ENCODE peak calls at places on chromosomes 16 and 17, in seven cellular contexts. I is body of pancreas, S is heart left ventricle, U is keratinocyte, P is HT-29, F is colonic mucosa, Q is nephron progenitor cell. B is an unnamed sample.
A peak's percentile ranks its signal among the peaks of the same experiment; 100 is the strongest.

GRCh38 chr17:34235389-34236028 is 19.6 kb upstream of the CCL2 start:
- DNase-seq in I (peak; percentile 87), S (peak; percentile 85), U (no peak), P (no peak), F (peak; percentile 41), Q (no peak), B (peak; percentile 55)

GRCh38 chr17:76363107-76363801 is 9.5 kb upstream of the PRPSAP1 start:
- DNase-seq in I (no peak), S (no peak), U (no peak), P (no peak), F (no peak), Q (no peak), B (no peak)

GRCh38 chr17:1783834-1784611 is 22.2 kb downstream of the SERPINF1 start:
- DNase-seq in I (peak; percentile 77), S (peak; percentile 75), U (no peak), P (peak; percentile 26), F (peak; percentile 52), Q (no peak), B (peak; percentile 68)

GRCh38 chr16:28063611-28064061 is at the start of gene GSG1L:
- DNase-seq in I (no peak), S (no peak), U (no peak), P (no peak), F (no peak), Q (peak; percentile 59), B (no peak)

GRCh38 chr16:55815320-55815719 is 17.6 kb downstream of the CES1 start:
- DNase-seq in I (no peak), S (no peak), U (no peak), P (no peak), F (no peak), Q (no peak), B (no peak)

GRCh38 chr17:19733953-19734526 is 14.1 kb downstream of the ALDH3A1 start:
- DNase-seq in I (no peak), S (no peak), U (no peak), P (no peak), F (peak; percentile 67), Q (no peak), B (no peak)

GRCh38 chr17:39928868-39929651 is 1.5 kb downstream of the LRRC3C start:
- DNase-seq in I (peak; percentile 18), S (no peak), U (no peak), P (no peak), F (no peak), Q (no peak), B (no peak)

GRCh38 chr16:24652209-24652712 is 77.2 kb upstream of the TNRC6A start:
- DNase-seq in I (no peak), S (no peak), U (no peak), P (no peak), F (no peak), Q (no peak), B (no peak)

GRCh38 chr17:69450857-69451410 is 36.4 kb downstream of the MAP2K6 start:
- DNase-seq in I (no peak), S (no peak), U (no peak), P (no peak), F (no peak), Q (no peak), B (no peak)

GRCh38 chr16:53372942-53373871 is 61.1 kb upstream of the RBL2 start:
- DNase-seq in I (peak; percentile 77), S (peak; percentile 36), U (no peak), P (peak; percentile 90), F (peak; percentile 90), Q (no peak), B (peak; percentile 91)

GRCh38 chr17:13813347-13814240 is 211.9 kb upstream of the HS3ST3A1 start:
- DNase-seq in I (no peak), S (no peak), U (no peak), P (no peak), F (no peak), Q (no peak), B (no peak)

GRCh38 chr17:2271985-2272702 is 31.4 kb downstream of the SMG6 start:
- DNase-seq in I (no peak), S (no peak), U (no peak), P (no peak), F (no peak), Q (no peak), B (no peak)

GRCh38 chr16:1398826-1399581 is 15.5 kb downstream of the UNKL start:
- DNase-seq in I (no peak), S (no peak), U (no peak), P (no peak), F (no peak), Q (no peak), B (no peak)

GRCh38 chr17:42817866-42818265 is 6.2 kb downstream of the BECN1 start:
- DNase-seq in I (no peak), S (no peak), U (no peak), P (no peak), F (no peak), Q (no peak), B (no peak)

GRCh38 chr16:88449267-88449561 is 3.9 kb upstream of the ZFPM1 start:
- DNase-seq in I (no peak), S (no peak), U (no peak), P (no peak), F (peak; percentile 64), Q (no peak), B (peak; percentile 75)

GRCh38 chr16:84741351-84741791 is 41.6 kb downstream of the USP10 start:
- DNase-seq in I (peak; percentile 43), S (no peak), U (no peak), P (no peak), F (no peak), Q (no peak), B (no peak)

GRCh38 chr17:50169121-50169764 is 3.4 kb downstream of the SGCA start:
- DNase-seq in I (peak; percentile 40), S (no peak), U (no peak), P (peak; percentile 76), F (no peak), Q (peak; percentile 70), B (peak; percentile 62)

GRCh38 chr17:8753976-8754440 is 4.3 kb downstream of the SPDYE4 start:
- DNase-seq in I (no peak), S (no peak), U (no peak), P (peak; percentile 25), F (no peak), Q (no peak), B (peak; percentile 19)

GRCh38 chr17:38464723-38465419 is 36.6 kb downstream of the ARHGAP23 start:
- DNase-seq in I (peak; percentile 52), S (peak; percentile 91), U (peak; percentile 48), P (peak; percentile 98), F (peak; percentile 54), Q (peak; percentile 71), B (peak; percentile 40)

GRCh38 chr17:82441686-82442487 is 8.7 kb downstream of the CYBC1 start:
- DNase-seq in I (no peak), S (no peak), U (no peak), P (no peak), F (no peak), Q (no peak), B (no peak)

GRCh38 chr16:3865241-3865640 is 15.3 kb downstream of the CREBBP start:
- DNase-seq in I (no peak), S (no peak), U (no peak), P (no peak), F (no peak), Q (no peak), B (no peak)

GRCh38 chr16:1450218-1450617 is 5.9 kb upstream of the CCDC154 start:
- DNase-seq in I (no peak), S (no peak), U (no peak), P (no peak), F (no peak), Q (no peak), B (no peak)

GRCh38 chr17:77867308-77867781 is 91.2 kb upstream of the TNRC6C start:
- DNase-seq in I (no peak), S (no peak), U (no peak), P (no peak), F (no peak), Q (no peak), B (no peak)

GRCh38 chr16:8849411-8850011 is 19.3 kb downstream of the CARHSP1 start:
- DNase-seq in I (no peak), S (no peak), U (no peak), P (no peak), F (no peak), Q (no peak), B (no peak)

GRCh38 chr17:48113201-48113676 is 5.7 kb downstream of the SNX11 start:
- DNase-seq in I (peak; percentile 47), S (no peak), U (no peak), P (no peak), F (no peak), Q (no peak), B (no peak)

GRCh38 chr17:71709974-71710373 is 410.8 kb upstream of the SOX9 start:
- DNase-seq in I (no peak), S (no peak), U (no peak), P (no peak), F (no peak), Q (no peak), B (no peak)

GRCh38 chr16:49597796-49598195 is 224.2 kb downstream of the C16orf78 start:
- DNase-seq in I (no peak), S (no peak), U (no peak), P (no peak), F (no peak), Q (no peak), B (no peak)

GRCh38 chr17:63431939-63432804 is 13.9 kb downstream of the CYB561 start:
- DNase-seq in I (no peak), S (no peak), U (no peak), P (peak; percentile 57), F (peak; percentile 68), Q (no peak), B (peak; percentile 55)

GRCh38 chr17:59094921-59095530 is 11.7 kb downstream of the TRIM37 start:
- DNase-seq in I (no peak), S (no peak), U (no peak), P (no peak), F (no peak), Q (peak; percentile 6), B (no peak)

GRCh38 chr17:79090503-79091372 is 16.1 kb downstream of the ENGASE start:
- DNase-seq in I (no peak), S (no peak), U (no peak), P (no peak), F (no peak), Q (peak; percentile 38), B (peak; percentile 43)

GRCh38 chr16:48365030-48365600 is 20.1 kb downstream of the SIAH1 start:
- DNase-seq in I (no peak), S (no peak), U (no peak), P (peak; percentile 58), F (peak; percentile 40), Q (no peak), B (peak; percentile 13)

GRCh38 chr17:67689534-67690177 is 28.1 kb upstream of the NOL11 start:
- DNase-seq in I (peak; percentile 76), S (peak; percentile 41), U (peak; percentile 23), P (peak; percentile 95), F (peak; percentile 64), Q (peak; percentile 46), B (peak; percentile 82)

GRCh38 chr16:60419859-60420258 is 1616.4 kb downstream of the CDH8 start:
- DNase-seq in I (no peak), S (no peak), U (no peak), P (no peak), F (no peak), Q (no peak), B (no peak)

GRCh38 chr17:80524150-80524712 is 20.4 kb upstream of the RPTOR start:
- DNase-seq in I (no peak), S (no peak), U (no peak), P (no peak), F (no peak), Q (no peak), B (no peak)

B was measured in mucosa of descending colon.